ENCODE peak calls at places on chromosome 14, in eight cellular contexts. J is fibroblast of villous mesenchyme; I is dorsolateral prefrontal cortex; Q is T47D; Z is HuH-7; M is posterior vena cava; S is activated CD4-positive, alpha-beta T cell treated with anti-CD3 and anti-CD28 coated beads for 36 hours; U is activated naive CD4-positive, alpha-beta T cell. Y is an unnamed sample.

GRCh38 chr14:97977711-97978261 is 1180.6 kb downstream of the VRK1 start:
- DNase-seq in Z (no peak), U (peak; percentile 34), M (peak; percentile 87), J (no peak), I (peak; percentile 49), Q (peak; percentile 11), S (peak; percentile 92), Y (peak; percentile 52)

GRCh38 chr14:36057452-36058142 is 118.9 kb downstream of the PTCSC3 start:
- DNase-seq in I (no peak), M (no peak), Q (no peak), U (no peak), Z (no peak), S (no peak), J (no peak), Y (no peak)

GRCh38 chr14:87152701-87153100 is 840.3 kb downstream of the GALC start:
- DNase-seq in M (no peak), Z (no peak), S (no peak), U (no peak), I (no peak), Q (no peak), J (no peak), Y (peak; percentile 19)

GRCh38 chr14:75566321-75566720 is 12.1 kb upstream of the FLVCR2 start:
- DNase-seq in I (no peak), U (peak; percentile 55), Q (peak; percentile 34), S (peak; percentile 94), J (no peak), M (no peak), Z (no peak), Y (no peak)

GRCh38 chr14:105204206-105204930 is 23.3 kb upstream of the NUDT14 start:
- DNase-seq in Z (no peak), I (peak; percentile 72), Q (no peak), M (no peak), U (no peak), S (no peak), J (no peak), Y (peak; percentile 23)

GRCh38 chr14:97442363-97442762 is 645.2 kb downstream of the VRK1 start:
- DNase-seq in J (no peak), Z (no peak), S (peak; percentile 38), Q (no peak), U (no peak), I (no peak), M (no peak), Y (no peak)

GRCh38 chr14:36981832-36982528 is 190.4 kb downstream of the SLC25A21 start:
- DNase-seq in J (peak; percentile 21), U (no peak), Q (no peak), S (no peak), I (no peak), Z (no peak), M (no peak), Y (no peak)

GRCh38 chr14:105472496-105472991 is 2.1 kb upstream of the CRIP2 start:
- DNase-seq in J (no peak), U (no peak), I (no peak), M (no peak), Z (no peak), Q (peak; percentile 91), S (no peak), Y (no peak)

GRCh38 chr14:104633276-104633861 is 28.8 kb upstream of the TMEM179 start:
- DNase-seq in J (no peak), U (no peak), M (no peak), I (peak; percentile 67), Q (no peak), Z (no peak), S (no peak), Y (peak; percentile 55)

GRCh38 chr14:104723651-104724406 is at the start of gene ADSS1:
- DNase-seq in S (peak; percentile 73), U (peak; percentile 21), I (no peak), M (peak; percentile 92), J (peak; percentile 44), Q (peak; percentile 93), Z (peak; percentile 88), Y (no peak)

GRCh38 chr14:24535737-24536136 is 27.7 kb upstream of the CMA1 start:
- DNase-seq in J (no peak), M (no peak), S (peak; percentile 31), I (no peak), Q (no peak), U (no peak), Z (no peak), Y (no peak)

GRCh38 chr14:69040343-69040742 is 61.2 kb upstream of the ACTN1 start:
- DNase-seq in S (no peak), U (no peak), Z (no peak), I (no peak), J (no peak), Q (no peak), M (no peak), Y (no peak)

GRCh38 chr14:34604990-34605389 is 25.0 kb downstream of the SNX6 start:
- DNase-seq in S (no peak), I (no peak), U (no peak), Q (no peak), Z (no peak), J (no peak), M (no peak), Y (no peak)

GRCh38 chr14:77561881-77562280 is 54.6 kb downstream of the SPTLC2 start:
- DNase-seq in U (no peak), J (no peak), M (no peak), Z (no peak), I (no peak), S (no peak), Q (no peak), Y (no peak)

GRCh38 chr14:30966415-30967363 is 58.8 kb upstream of the AP4S1 start:
- DNase-seq in I (no peak), U (no peak), Q (no peak), M (no peak), S (no peak), J (peak; percentile 16), Z (no peak), Y (no peak)

GRCh38 chr14:74601982-74602381 is 10.1 kb downstream of the LTBP2 start:
- DNase-seq in S (no peak), Z (no peak), Q (no peak), I (no peak), U (no peak), J (no peak), M (no peak), Y (no peak)

GRCh38 chr14:53861781-53862180 is 94.8 kb downstream of the BMP4 start:
- DNase-seq in M (no peak), U (no peak), J (no peak), Z (no peak), I (no peak), S (no peak), Q (no peak), Y (no peak)

GRCh38 chr14:35355981-35356839 is 48.3 kb downstream of the NFKBIA start:
- DNase-seq in M (no peak), I (no peak), J (peak; percentile 64), S (peak; percentile 79), Q (no peak), U (no peak), Z (peak; percentile 49), Y (no peak)

GRCh38 chr14:77009014-77009413 is 19.5 kb downstream of the IRF2BPL start:
- DNase-seq in S (no peak), J (no peak), U (no peak), I (no peak), M (no peak), Z (no peak), Q (no peak), Y (no peak)

GRCh38 chr14:71289536-71289935 is 382.3 kb downstream of the PCNX1 start:
- DNase-seq in S (peak; percentile 25), Z (no peak), I (no peak), Q (no peak), U (no peak), M (no peak), J (no peak), Y (no peak)

GRCh38 chr14:52325126-52325525 is 11.0 kb downstream of the PTGER2 start:
- DNase-seq in S (peak; percentile 45), Z (no peak), Q (no peak), U (no peak), J (no peak), I (no peak), M (no peak), Y (no peak)

Y was measured in occipital lobe.